ENCODE peak calls at places on chromosome 16, in four cellular contexts. E, Q, J and X are unnamed samples.

GRCh38 chr16:78962457-78962929 is 638.0 kb downstream of the MAF start:
- DNase-seq in E (no peak), Q (no peak), J (no peak), X (no peak)

GRCh38 chr16:78179666-78180065 is 80.2 kb downstream of the WWOX start:
- DNase-seq in E (no peak), Q (no peak), J (no peak), X (no peak)

GRCh38 chr16:64453643-64454042 is 668.2 kb downstream of the CDH11 start:
- DNase-seq in E (no peak), Q (no peak), J (no peak), X (no peak)

GRCh38 chr16:1314399-1315068 is 5.1 kb downstream of the UBE2I start:
- DNase-seq in E (no peak), Q (no peak), J (no peak), X (no peak)

GRCh38 chr16:17351471-17352045 is 119.2 kb downstream of the XYLT1 start:
- DNase-seq in E (no peak), Q (no peak), J (no peak), X (no peak)

GRCh38 chr16:66277311-66278070 is 89.0 kb upstream of the CDH5 start:
- DNase-seq in E (no peak), Q (no peak), J (no peak), X (no peak)

GRCh38 chr16:52069866-52070265 is 477.1 kb downstream of the TOX3 start:
- DNase-seq in E (no peak), Q (peak), J (no peak), X (no peak)

GRCh38 chr16:87854053-87854906 is 15.0 kb downstream of the SLC7A5 start:
- DNase-seq in E (no peak), Q (no peak), J (no peak), X (no peak)

GRCh38 chr16:89289428-89290395 is 72.2 kb downstream of the ZNF778 start:
- DNase-seq in E (peak), Q (peak), J (no peak), X (peak)

GRCh38 chr16:71250461-71251232 is 20.1 kb upstream of the HYDIN start:
- DNase-seq in E (no peak), Q (no peak), J (no peak), X (no peak)